ENCODE peak calls at places on chromosomes 3 and 15, in four cellular contexts. One of them, this sample, is unnamed.

GRCh38 chr3:72273615-72274014 is 488.7 kb upstream of the PROK2 start:
- DNase-seq in astrocyte of the spinal cord: peak
- DNase-seq in DND-41: no peak
- DNase-seq in upper lobe of right lung: no peak
- DNase-seq in this sample: peak

GRCh38 chr15:91263632-91264477 is 163.8 kb downstream of the SV2B start:
- DNase-seq in astrocyte of the spinal cord: no peak
- DNase-seq in DND-41: no peak
- DNase-seq in upper lobe of right lung: no peak
- DNase-seq in this sample: peak

GRCh38 chr3:167978071-167978470 is 117.7 kb downstream of the GOLIM4 start:
- DNase-seq in astrocyte of the spinal cord: peak
- DNase-seq in DND-41: no peak
- DNase-seq in upper lobe of right lung: no peak
- DNase-seq in this sample: no peak

GRCh38 chr3:13141991-13142412 is 68.8 kb upstream of the IQSEC1 start:
- DNase-seq in astrocyte of the spinal cord: peak
- DNase-seq in DND-41: peak
- DNase-seq in upper lobe of right lung: peak
- DNase-seq in this sample: peak

GRCh38 chr15:62524848-62525247 is 359.8 kb upstream of the C2CD4B start:
- DNase-seq in astrocyte of the spinal cord: no peak
- DNase-seq in DND-41: no peak
- DNase-seq in upper lobe of right lung: no peak
- DNase-seq in this sample: peak

GRCh38 chr3:139302084-139302800 is 41.6 kb upstream of the MRPS22 start:
- DNase-seq in astrocyte of the spinal cord: peak
- DNase-seq in DND-41: no peak
- DNase-seq in upper lobe of right lung: no peak
- DNase-seq in this sample: peak

GRCh38 chr3:171028025-171028778 is 1.7 kb upstream of the SLC2A2 start:
- DNase-seq in astrocyte of the spinal cord: peak
- DNase-seq in DND-41: no peak
- DNase-seq in upper lobe of right lung: peak
- DNase-seq in this sample: peak

GRCh38 chr3:31762016-31762764 is 218.9 kb downstream of the OSBPL10 start:
- DNase-seq in astrocyte of the spinal cord: no peak
- DNase-seq in DND-41: no peak
- DNase-seq in upper lobe of right lung: no peak
- DNase-seq in this sample: no peak

GRCh38 chr3:152376351-152377183 is 107.8 kb downstream of the MBNL1 start:
- DNase-seq in astrocyte of the spinal cord: peak
- DNase-seq in DND-41: no peak
- DNase-seq in upper lobe of right lung: no peak
- DNase-seq in this sample: peak

GRCh38 chr3:141498592-141499223 is 11.9 kb downstream of the RASA2 start:
- DNase-seq in astrocyte of the spinal cord: no peak
- DNase-seq in DND-41: peak
- DNase-seq in upper lobe of right lung: no peak
- DNase-seq in this sample: no peak

GRCh38 chr3:69409831-69410230 is 23.9 kb upstream of the FRMD4B start:
- DNase-seq in astrocyte of the spinal cord: no peak
- DNase-seq in DND-41: no peak
- DNase-seq in upper lobe of right lung: no peak
- DNase-seq in this sample: no peak

GRCh38 chr3:14905055-14905657 is 42.2 kb upstream of the NR2C2 start:
- DNase-seq in astrocyte of the spinal cord: no peak
- DNase-seq in DND-41: no peak
- DNase-seq in upper lobe of right lung: no peak
- DNase-seq in this sample: no peak

GRCh38 chr15:34708422-34708821 is 46.4 kb downstream of the GJD2 start:
- DNase-seq in astrocyte of the spinal cord: peak
- DNase-seq in DND-41: no peak
- DNase-seq in upper lobe of right lung: no peak
- DNase-seq in this sample: peak

GRCh38 chr15:41984622-41985021 is 12.3 kb upstream of the EHD4 start:
- DNase-seq in astrocyte of the spinal cord: no peak
- DNase-seq in DND-41: no peak
- DNase-seq in upper lobe of right lung: no peak
- DNase-seq in this sample: no peak

GRCh38 chr15:101808201-101808600 is 3.8 kb upstream of the OR4F15 start:
- DNase-seq in astrocyte of the spinal cord: peak
- DNase-seq in DND-41: no peak
- DNase-seq in upper lobe of right lung: no peak
- DNase-seq in this sample: peak

GRCh38 chr3:119294889-119295769 is 946 bp downstream of the ARHGAP31 start:
- DNase-seq in astrocyte of the spinal cord: peak
- DNase-seq in DND-41: peak
- DNase-seq in upper lobe of right lung: peak
- DNase-seq in this sample: no peak

GRCh38 chr3:81692766-81693165 is 68.7 kb downstream of the GBE1 start:
- DNase-seq in astrocyte of the spinal cord: no peak
- DNase-seq in DND-41: no peak
- DNase-seq in upper lobe of right lung: no peak
- DNase-seq in this sample: no peak

GRCh38 chr3:27861047-27862036 is 139.2 kb upstream of the EOMES start:
- DNase-seq in astrocyte of the spinal cord: no peak
- DNase-seq in DND-41: peak
- DNase-seq in upper lobe of right lung: no peak
- DNase-seq in this sample: no peak

GRCh38 chr3:192060160-192060783 is 599.3 kb downstream of the PYDC2 start:
- DNase-seq in astrocyte of the spinal cord: no peak
- DNase-seq in DND-41: no peak
- DNase-seq in upper lobe of right lung: no peak
- DNase-seq in this sample: no peak

GRCh38 chr3:130242850-130243569 is 102.5 kb upstream of the COL6A5 start:
- DNase-seq in astrocyte of the spinal cord: no peak
- DNase-seq in DND-41: no peak
- DNase-seq in upper lobe of right lung: no peak
- DNase-seq in this sample: no peak

GRCh38 chr3:164351126-164351525 is 727.2 kb downstream of the SI start:
- DNase-seq in astrocyte of the spinal cord: no peak
- DNase-seq in DND-41: no peak
- DNase-seq in upper lobe of right lung: no peak
- DNase-seq in this sample: no peak

GRCh38 chr3:108620250-108620649 is 30.7 kb downstream of the DZIP3 start:
- DNase-seq in astrocyte of the spinal cord: no peak
- DNase-seq in DND-41: no peak
- DNase-seq in upper lobe of right lung: no peak
- DNase-seq in this sample: no peak

GRCh38 chr3:39149059-39149455 is 4.3 kb downstream of the CSRNP1 start:
- DNase-seq in astrocyte of the spinal cord: no peak
- DNase-seq in DND-41: no peak
- DNase-seq in upper lobe of right lung: no peak
- DNase-seq in this sample: no peak

GRCh38 chr15:85554852-85555521 is 174.6 kb downstream of the AKAP13 start:
- DNase-seq in astrocyte of the spinal cord: no peak
- DNase-seq in DND-41: no peak
- DNase-seq in upper lobe of right lung: no peak
- DNase-seq in this sample: no peak

GRCh38 chr3:53269888-53270880 is 14.4 kb upstream of the TKT start:
- DNase-seq in astrocyte of the spinal cord: peak
- DNase-seq in DND-41: peak
- DNase-seq in upper lobe of right lung: peak
- DNase-seq in this sample: peak

GRCh38 chr15:48481802-48482201 is 150.6 kb downstream of the DUT start:
- DNase-seq in astrocyte of the spinal cord: peak
- DNase-seq in DND-41: no peak
- DNase-seq in upper lobe of right lung: no peak
- DNase-seq in this sample: peak

GRCh38 chr3:50587806-50588758 is 18.8 kb downstream of the HEMK1 start:
- DNase-seq in astrocyte of the spinal cord: no peak
- DNase-seq in DND-41: peak
- DNase-seq in upper lobe of right lung: no peak
- DNase-seq in this sample: no peak

DNA sequence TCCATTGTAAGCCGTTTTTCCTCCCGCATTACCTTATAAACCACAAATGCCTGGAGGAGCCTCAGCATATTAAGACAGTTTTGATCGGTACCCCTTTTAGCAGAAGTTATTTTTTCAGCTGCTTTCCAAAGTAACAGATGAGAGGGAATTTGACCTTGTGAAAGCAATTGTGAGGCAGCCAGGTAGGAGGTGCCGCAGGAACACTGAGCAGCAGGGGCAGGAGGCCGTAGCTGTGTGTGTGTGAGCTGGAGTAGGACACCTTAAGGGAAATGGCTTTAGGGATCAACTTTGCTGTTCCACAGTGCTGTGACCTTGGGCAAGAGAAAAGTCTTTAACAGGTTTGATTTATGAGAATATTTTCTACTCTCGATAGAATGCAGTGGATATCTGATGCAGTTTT is 482.1 kb downstream of the IL5RA start:
- DNase-seq in astrocyte of the spinal cord: no peak
- DNase-seq in DND-41: no peak
- DNase-seq in upper lobe of right lung: no peak
- DNase-seq in this sample: no peak
- TF ChIP-seq CTCF in astrocyte of the spinal cord: no peak
- TF ChIP-seq CTCF in DND-41: no peak
- TF ChIP-seq CTCF in upper lobe of right lung: no peak
- TF ChIP-seq CTCF in this sample: no peak

DNA sequence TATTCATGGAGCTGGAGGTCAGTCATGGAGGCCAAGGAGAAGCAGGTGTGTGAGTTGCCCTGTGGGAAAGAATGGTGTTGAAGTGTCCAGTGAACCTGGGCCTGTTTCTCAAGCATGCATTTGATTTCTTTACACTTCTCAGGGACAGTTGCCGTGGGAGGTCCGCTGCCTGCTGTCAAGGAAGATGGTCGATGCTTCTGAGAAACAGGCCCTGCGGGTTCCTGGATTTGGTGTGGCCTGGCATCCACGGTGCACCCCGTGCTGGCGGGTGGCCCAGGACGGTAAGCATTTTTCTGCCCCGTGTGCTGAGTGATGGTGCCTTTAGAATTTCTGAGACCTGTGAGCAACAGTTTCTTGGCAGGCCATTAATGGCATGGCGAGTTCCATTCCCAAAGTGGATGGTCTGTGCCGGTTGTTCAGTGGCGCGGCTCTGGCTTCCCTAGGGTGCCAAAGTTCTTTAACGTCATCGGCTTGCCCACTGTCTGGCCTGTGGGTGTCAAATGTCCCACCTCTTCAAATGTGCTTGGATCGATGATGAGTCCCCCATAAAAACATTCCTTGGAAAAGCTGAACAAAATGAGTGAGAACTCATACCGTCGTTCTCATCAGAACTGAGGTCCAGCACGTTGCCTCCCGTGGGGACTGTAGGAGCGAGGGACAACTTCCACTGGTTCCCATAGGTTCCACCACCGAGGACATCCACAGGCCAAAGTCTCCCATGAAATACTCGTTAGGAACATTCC is 107.2 kb downstream of the SNRPN start:
- DNase-seq in astrocyte of the spinal cord: no peak
- DNase-seq in DND-41: no peak
- DNase-seq in upper lobe of right lung: peak
- DNase-seq in this sample: no peak
- TF ChIP-seq CTCF in astrocyte of the spinal cord: no peak
- TF ChIP-seq CTCF in DND-41: no peak
- TF ChIP-seq CTCF in upper lobe of right lung: no peak
- TF ChIP-seq CTCF in this sample: no peak

DNA sequence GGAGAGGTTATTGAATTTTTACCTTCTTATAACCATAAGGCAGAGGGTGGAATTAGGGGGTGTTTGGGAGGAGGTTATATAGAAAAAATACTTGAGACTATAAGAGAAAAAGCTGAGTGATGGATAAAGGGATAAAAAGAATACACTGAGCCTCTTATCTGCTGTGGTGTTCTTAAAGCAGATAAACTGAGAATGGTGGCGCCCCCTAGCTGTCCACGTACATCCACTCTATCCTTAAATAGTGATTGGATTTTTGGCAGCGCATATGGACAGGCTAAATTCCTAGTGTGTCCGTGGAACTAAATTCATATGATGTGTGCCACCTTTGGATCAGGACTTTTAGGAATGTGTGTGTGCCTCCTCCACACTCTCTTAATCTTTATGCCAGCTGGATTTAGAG is 121.1 kb downstream of the OXSM start:
- DNase-seq in astrocyte of the spinal cord: peak
- DNase-seq in DND-41: peak
- DNase-seq in upper lobe of right lung: peak
- DNase-seq in this sample: no peak
- TF ChIP-seq CTCF in astrocyte of the spinal cord: peak
- TF ChIP-seq CTCF in DND-41: peak
- TF ChIP-seq CTCF in upper lobe of right lung: peak
- TF ChIP-seq CTCF in this sample: peak

DNA sequence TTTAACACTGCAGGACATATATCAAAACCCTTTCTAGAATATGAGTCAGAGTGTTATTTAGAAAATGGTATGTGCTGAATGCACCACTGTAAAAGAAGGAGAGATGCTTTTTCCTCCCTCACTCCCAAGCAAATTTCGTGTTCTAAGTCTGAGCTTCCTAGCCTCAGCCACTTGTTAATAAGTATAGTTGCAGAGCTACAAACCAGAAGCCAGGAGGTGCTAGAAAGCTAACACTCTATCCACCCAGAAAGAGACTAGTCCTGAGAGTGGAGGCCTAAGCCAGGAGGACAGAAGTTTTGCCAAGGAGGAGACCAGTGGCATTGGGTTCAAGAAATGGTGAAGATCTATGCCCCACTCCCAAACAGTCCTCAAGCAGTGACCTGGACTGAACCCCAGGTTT is 40.5 kb upstream of the GYG1 start:
- DNase-seq in astrocyte of the spinal cord: peak
- DNase-seq in DND-41: no peak
- DNase-seq in upper lobe of right lung: no peak
- DNase-seq in this sample: no peak
- TF ChIP-seq CTCF in astrocyte of the spinal cord: peak
- TF ChIP-seq CTCF in DND-41: peak
- TF ChIP-seq CTCF in upper lobe of right lung: peak
- TF ChIP-seq CTCF in this sample: peak